ENCODE peak calls at places on chromosomes 6 and 20, in seven cellular contexts. Y, T, D, X, O, H and P are unnamed samples.

GRCh38 chr6:16972535-16972934 is 129.3 kb upstream of the STMND1 start:
- DNase-seq in H (no peak), D (no peak), T (no peak), O (no peak), X (no peak), Y (no peak), P (no peak)

GRCh38 chr6:168713839-168714238 is 272.9 kb downstream of the SMOC2 start:
- DNase-seq in D (no peak), H (no peak), O (peak; percentile 56), Y (no peak), T (no peak), X (no peak), P (no peak)

GRCh38 chr6:111282564-111282963 is 195.3 kb downstream of the SLC16A10 start:
- DNase-seq in Y (no peak), D (no peak), T (no peak), H (no peak), O (no peak), X (no peak), P (no peak)

GRCh38 chr20:39117486-39117885 is 155.3 kb downstream of the DHX35 start:
- DNase-seq in H (no peak), D (no peak), O (no peak), X (no peak), Y (no peak), T (peak; percentile 43), P (no peak)

GRCh38 chr20:36493013-36493800 is 48.1 kb upstream of the MYL9 start:
- DNase-seq in T (no peak), X (no peak), Y (no peak), D (no peak), H (no peak), O (peak; percentile 68), P (no peak)

GRCh38 chr20:15179426-15180190 is 842.2 kb upstream of the FLRT3 start:
- DNase-seq in X (no peak), H (no peak), O (no peak), Y (no peak), T (no peak), D (no peak), P (no peak)

GRCh38 chr6:112501705-112502104 is 154.6 kb downstream of the RFPL4B start:
- DNase-seq in Y (no peak), D (no peak), X (no peak), O (peak; percentile 31), T (peak; percentile 80), H (no peak), P (no peak)

GRCh38 chr20:33948480-33948879 is 45.2 kb upstream of the RALY start:
- DNase-seq in X (no peak), O (no peak), H (no peak), T (no peak), D (no peak), Y (no peak), P (no peak)

GRCh38 chr6:37576336-37576737 is 76.6 kb upstream of the CCDC167 start:
- DNase-seq in O (peak; percentile 84), Y (no peak), D (no peak), H (no peak), T (peak; percentile 88), X (no peak), P (no peak)

GRCh38 chr6:99349620-99350141 is at the start of gene FAXC:
- DNase-seq in T (peak; percentile 14), D (no peak), X (no peak), Y (peak; percentile 50), H (peak; percentile 73), O (peak; percentile 80), P (no peak)

GRCh38 chr6:11974089-11974488 is 38.0 kb upstream of the HIVEP1 start:
- DNase-seq in D (no peak), O (no peak), Y (no peak), T (peak; percentile 71), X (no peak), H (no peak), P (no peak)

GRCh38 chr20:32006841-32007786 is 3.1 kb upstream of the CCM2L start:
- DNase-seq in O (peak; percentile 27), H (no peak), T (no peak), D (no peak), Y (no peak), X (peak; percentile 27), P (no peak)

GRCh38 chr6:133187114-133187513 is 54.0 kb upstream of the EYA4 start:
- DNase-seq in X (no peak), T (no peak), Y (no peak), H (no peak), O (no peak), D (no peak), P (no peak)
- H3K27ac ChIP-seq in X (no peak overlapping the region), T (no peak overlapping the region), Y (no peak overlapping the region), H (no peak overlapping the region), O (no peak overlapping the region), D (no peak overlapping the region), P (no peak overlapping the region)

GRCh38 chr20:5687884-5688283 is 62.3 kb upstream of the SHLD1 start:
- DNase-seq in D (no peak), T (no peak), X (no peak), H (no peak), O (no peak), Y (no peak), P (no peak)
- H3K4me3 ChIP-seq in D (no peak overlapping the region), T (no peak overlapping the region), X (no peak overlapping the region), H (no peak overlapping the region), O (no peak overlapping the region), Y (no peak overlapping the region), P (no peak overlapping the region)

DNA sequence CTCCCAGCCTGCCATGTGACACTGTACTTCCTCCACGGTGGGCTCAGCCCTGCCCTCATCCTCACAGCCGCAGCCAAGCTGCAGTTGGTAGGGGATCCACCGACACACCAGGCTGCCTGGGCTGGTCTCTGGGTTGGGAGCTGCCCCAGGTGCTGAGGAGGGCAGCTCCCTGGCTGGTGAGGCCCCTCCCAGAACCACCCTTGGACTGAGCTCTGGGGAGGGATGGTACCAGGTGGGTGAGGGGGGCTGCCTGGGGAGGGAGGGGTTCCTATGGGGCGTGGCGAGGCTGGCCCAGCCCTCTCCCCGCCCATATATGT is 183 bp upstream of the TNFRSF6B start:
- DNase-seq in X (peak; percentile 88), O (peak; percentile 74), T (no peak), D (no peak), Y (peak; percentile 63), H (peak; percentile 45), P (peak; percentile 34)
- H3K27ac ChIP-seq in X (peak overlapping the region; percentile 70), O (no peak overlapping the region), T (no peak overlapping the region), D (no peak overlapping the region), Y (no peak overlapping the region), H (no peak overlapping the region), P (peak overlapping the region; percentile 20)

GRCh38 chr6:3261518-3261820 is 2.7 kb downstream of the PSMG4 start:
- DNase-seq in T (no peak), H (no peak), O (no peak), X (no peak), D (no peak), Y (peak; percentile 26), P (no peak)

GRCh38 chr6:3260772-3261517 is 2.2 kb downstream of the PSMG4 start:
- DNase-seq in D (no peak), X (no peak), T (no peak), O (no peak), H (no peak), Y (peak; percentile 21), P (no peak)

GRCh38 chr6:3258720-3259490 is at the start of gene PSMG4:
- DNase-seq in Y (peak; percentile 96), X (peak; percentile 99), D (peak; percentile 87), T (peak; percentile 82), O (peak; percentile 93), H (peak; percentile 96), P (peak; percentile 92)

GRCh38 chr6:3259491-3259958 is 778 bp downstream of the PSMG4 start:
- DNase-seq in D (peak; percentile 23), O (peak; percentile 81), H (no peak), Y (no peak), X (peak; percentile 80), T (peak; percentile 41), P (peak; percentile 41)

DNA sequence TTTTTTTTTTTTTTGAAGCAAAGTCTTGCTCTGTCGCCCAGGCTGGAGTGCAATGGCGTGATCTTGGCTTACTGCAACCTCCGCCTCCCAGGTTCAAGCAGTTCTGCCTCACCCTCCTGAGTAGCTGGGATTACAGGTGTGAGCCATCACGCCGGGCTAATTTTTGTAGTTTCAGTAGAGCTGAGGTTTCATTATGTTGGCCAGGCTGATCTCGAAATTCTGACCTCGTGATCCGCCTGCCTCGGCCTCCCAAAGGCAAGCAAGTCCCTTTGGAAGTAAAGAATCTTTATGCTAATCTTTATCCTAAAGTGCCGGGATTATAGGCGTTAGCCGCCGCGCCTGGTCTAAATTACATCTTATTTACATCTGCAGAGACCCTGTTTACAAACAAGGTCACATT is 1.5 kb downstream of the PSMG4 start:
- DNase-seq in T (no peak), X (no peak), H (no peak), O (no peak), D (no peak), Y (peak; percentile 17), P (no peak)
- H3K4me3 ChIP-seq in T (no peak overlapping the region), X (peak overlapping the region; percentile 95), H (peak overlapping the region; percentile 97), O (no peak overlapping the region), D (no peak overlapping the region), Y (no peak overlapping the region), P (peak overlapping the region; percentile 34)

GRCh38 chr6:140371360-140371870 is 997.0 kb upstream of the CITED2 start:
- DNase-seq in Y (no peak), T (no peak), D (no peak), H (no peak), O (no peak), X (no peak), P (no peak)
- H3K27ac ChIP-seq in Y (no peak overlapping the region), T (no peak overlapping the region), D (no peak overlapping the region), H (no peak overlapping the region), O (no peak overlapping the region), X (no peak overlapping the region), P (no peak overlapping the region)

DNA sequence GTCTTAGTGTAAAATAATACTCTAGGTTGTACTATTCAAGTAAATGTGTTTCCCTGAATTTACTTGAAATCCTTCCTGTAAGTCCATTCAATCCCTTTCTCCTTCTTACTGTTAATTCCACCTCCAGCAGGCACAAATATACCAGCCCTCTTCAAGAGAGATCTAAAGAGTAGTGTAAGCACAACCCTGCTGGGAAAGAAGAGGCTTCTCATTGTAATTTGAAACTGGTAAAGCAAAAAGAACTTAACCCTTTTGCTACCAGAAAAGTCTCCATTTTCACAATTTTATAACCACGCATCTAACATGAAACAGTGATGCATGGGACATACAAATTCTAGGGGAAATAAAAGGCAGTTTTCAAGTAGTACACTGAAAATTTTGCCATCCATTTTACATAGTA is at the start of gene BMP5:
- DNase-seq in Y (no peak), T (no peak), H (no peak), D (no peak), X (no peak), O (peak; percentile 70), P (no peak)
- H3K4me3 ChIP-seq in Y (no peak within 1 kb of the TSS), T (no peak within 1 kb of the TSS), H (peak within 1 kb of the TSS; percentile 37), D (no peak within 1 kb of the TSS), X (no peak within 1 kb of the TSS), O (no peak within 1 kb of the TSS), P (no peak within 1 kb of the TSS)

GRCh38 chr6:53464942-53465460 is 79.9 kb downstream of the GCLC start:
- DNase-seq in D (no peak), X (no peak), Y (no peak), H (peak; percentile 86), T (peak; percentile 10), O (no peak), P (no peak)
- H3K27ac ChIP-seq in D (no peak overlapping the region), X (peak overlapping the region; percentile 62), Y (no peak overlapping the region), H (peak overlapping the region; percentile 69), T (peak overlapping the region; percentile 8), O (no peak overlapping the region), P (no peak overlapping the region)